ENCODE peak calls at places on chromosome 18, in nine cellular contexts. P is CD8-positive, alpha-beta T cell; W is foreskin fibroblast; S is right cardiac atrium; V is amniotic stem cell; H is stimulated activated CD4-positive, alpha-beta T cell treated with anti-CD3 and anti-CD28 coated beads, Interleukin-4, amount 100 ng/mL, for 24 hours; L is occipital lobe; R is memory B cell; A is renal cortical epithelial cell. O is an unnamed sample.

GRCh38 chr18:48639772-48640432 is 101.1 kb downstream of the CTIF start:
- DNase-seq in S (no peak), R (no peak), V (no peak), L (no peak), A (no peak), W (no peak), P (no peak), H (no peak), O (no peak)

GRCh38 chr18:8785261-8785660 is 79.9 kb downstream of the MTCL1 start:
- DNase-seq in V (no peak), S (no peak), W (no peak), H (no peak), L (no peak), A (no peak), R (no peak), P (no peak), O (no peak)

GRCh38 chr18:49725809-49726514 is 87.4 kb downstream of the ACAA2 start:
- DNase-seq in R (no peak), W (peak), P (no peak), S (peak), L (no peak), V (peak), H (no peak), A (peak), O (no peak)

GRCh38 chr18:61731693-61732376 is 161.0 kb downstream of the RNF152 start:
- DNase-seq in S (peak), H (no peak), V (no peak), L (no peak), W (no peak), R (no peak), P (no peak), A (no peak), O (no peak)

GRCh38 chr18:59659486-59660187 is 37.6 kb downstream of the CCBE1 start:
- DNase-seq in V (no peak), H (no peak), W (peak), L (no peak), A (no peak), P (no peak), S (no peak), R (no peak), O (no peak)

GRCh38 chr18:33576999-33577687 is 876 bp upstream of the ASXL3 start:
- DNase-seq in R (no peak), A (no peak), L (no peak), V (no peak), W (no peak), S (no peak), H (no peak), P (no peak), O (no peak)

GRCh38 chr18:75189696-75190095 is 19.2 kb downstream of the PTGR3 start:
- DNase-seq in W (no peak), P (no peak), A (no peak), R (no peak), V (no peak), L (no peak), H (no peak), S (no peak), O (no peak)

GRCh38 chr18:8835556-8835955 is 130.2 kb downstream of the MTCL1 start:
- DNase-seq in S (no peak), L (no peak), P (no peak), A (peak), W (peak), R (no peak), H (no peak), V (no peak), O (no peak)

GRCh38 chr18:13406770-13407169 is 188.2 kb downstream of the LDLRAD4 start:
- DNase-seq in S (no peak), P (no peak), H (no peak), W (no peak), V (no peak), L (no peak), A (no peak), R (no peak), O (no peak)

GRCh38 chr18:56575819-56576663 is 62.4 kb downstream of the TXNL1 start:
- DNase-seq in L (no peak), S (no peak), A (peak), R (peak), H (no peak), P (no peak), W (peak), V (peak), O (no peak)